ENCODE peak calls at places on chromosomes 5 and 9, in seven cellular contexts. M, A, C, S, O, R and Z are unnamed samples.

GRCh38 chr5:94551858-94552257 is 66.5 kb downstream of the KIAA0825 start:
- DNase-seq in A (no peak), M (no peak), C (no peak), R (no peak), S (no peak), O (no peak), Z (no peak)

GRCh38 chr5:122674412-122674811 is 100.5 kb upstream of the SNX2 start:
- DNase-seq in C (no peak), A (no peak), O (no peak), M (no peak), R (no peak), S (no peak), Z (no peak)

GRCh38 chr5:63154480-63155309 is 576.1 kb downstream of the LRRC70 start:
- DNase-seq in O (no peak), R (no peak), A (no peak), C (no peak), S (no peak), M (no peak), Z (no peak)

GRCh38 chr5:66826696-66827095 is 230.5 kb downstream of the MAST4 start:
- DNase-seq in C (no peak), A (no peak), O (no peak), S (no peak), M (no peak), R (no peak), Z (no peak)

GRCh38 chr5:93395891-93396465 is 185.0 kb downstream of the NR2F1-AS1 start:
- DNase-seq in O (no peak), C (no peak), R (no peak), A (no peak), S (no peak), M (no peak), Z (no peak)

GRCh38 chr9:120877276-120878034 is 467 bp upstream of the PHF19 start:
- DNase-seq in A (peak; percentile 94), C (peak; percentile 81), M (peak; percentile 69), R (peak; percentile 57), O (peak; percentile 82), S (peak; percentile 82), Z (no peak)

GRCh38 chr9:89879276-89879675 is 274.5 kb downstream of the GADD45G start:
- DNase-seq in R (no peak), C (peak; percentile 53), S (peak; percentile 34), M (no peak), A (no peak), O (no peak), Z (no peak)

GRCh38 chr9:36041491-36041890 is 4.8 kb downstream of the RECK start:
- DNase-seq in A (no peak), R (no peak), O (no peak), S (no peak), M (no peak), C (no peak), Z (no peak)

GRCh38 chr5:171478946-171479775 is 59.7 kb downstream of the FGF18 start:
- DNase-seq in R (no peak), S (no peak), M (no peak), O (no peak), A (no peak), C (no peak), Z (no peak)

GRCh38 chr5:51018423-51018822 is 352.0 kb downstream of the PARP8 start:
- DNase-seq in O (no peak), S (no peak), M (no peak), C (no peak), R (no peak), A (no peak), Z (no peak)

GRCh38 chr5:173338380-173339015 is 10.3 kb upstream of the STC2 start:
- DNase-seq in S (no peak), A (no peak), C (no peak), M (no peak), R (no peak), O (no peak), Z (no peak)

GRCh38 chr5:171861383-171861782 is 75.8 kb downstream of the SMIM23 start:
- DNase-seq in O (no peak), M (no peak), R (no peak), C (no peak), A (no peak), S (no peak), Z (no peak)

GRCh38 chr5:180291234-180291940 is 496 bp downstream of the MAPK9 start:
- DNase-seq in C (no peak), R (no peak), O (no peak), A (no peak), M (peak; percentile 38), S (peak; percentile 52), Z (no peak)

GRCh38 chr9:109903515-109904138 is 123.6 kb downstream of the PALM2AKAP2 start:
- DNase-seq in S (peak; percentile 86), O (peak; percentile 61), R (peak; percentile 30), M (peak; percentile 68), C (peak; percentile 70), A (no peak), Z (no peak)

GRCh38 chr9:70602364-70603019 is 188.0 kb upstream of the KLF9 start:
- DNase-seq in S (peak; percentile 79), A (no peak), R (peak; percentile 41), O (peak; percentile 59), C (peak; percentile 77), M (peak; percentile 56), Z (peak; percentile 34)

GRCh38 chr9:6090811-6091210 is 75.4 kb upstream of the RANBP6 start:
- DNase-seq in S (no peak), A (no peak), R (no peak), M (no peak), C (no peak), O (no peak), Z (no peak)

GRCh38 chr9:126613656-126614055 is at the start of gene LMX1B:
- DNase-seq in O (peak; percentile 77), C (no peak), M (no peak), R (no peak), A (peak; percentile 85), S (no peak), Z (no peak)

GRCh38 chr5:14394365-14394764 is 187.2 kb upstream of the OTULINL start:
- DNase-seq in A (no peak), O (no peak), C (no peak), M (no peak), R (no peak), S (no peak), Z (no peak)

GRCh38 chr5:145975361-145976066 is 39.1 kb downstream of the SH3RF2 start:
- DNase-seq in S (no peak), O (peak; percentile 51), A (no peak), C (peak; percentile 70), R (no peak), M (peak; percentile 66), Z (no peak)

GRCh38 chr5:179974946-179975712 is 67.4 kb upstream of the TBC1D9B start:
- DNase-seq in O (no peak), R (peak; percentile 1), A (peak; percentile 67), S (peak; percentile 82), C (no peak), M (peak; percentile 32), Z (no peak)

GRCh38 chr9:137044502-137045177 is 1.3 kb downstream of the NPDC1 start:
- DNase-seq in M (peak; percentile 61), O (no peak), S (no peak), C (no peak), A (peak; percentile 64), R (no peak), Z (no peak)

GRCh38 chr5:51621156-51621555 is 237.9 kb downstream of the ISL1 start:
- DNase-seq in O (no peak), A (no peak), S (no peak), C (no peak), M (no peak), R (no peak), Z (no peak)

DNA sequence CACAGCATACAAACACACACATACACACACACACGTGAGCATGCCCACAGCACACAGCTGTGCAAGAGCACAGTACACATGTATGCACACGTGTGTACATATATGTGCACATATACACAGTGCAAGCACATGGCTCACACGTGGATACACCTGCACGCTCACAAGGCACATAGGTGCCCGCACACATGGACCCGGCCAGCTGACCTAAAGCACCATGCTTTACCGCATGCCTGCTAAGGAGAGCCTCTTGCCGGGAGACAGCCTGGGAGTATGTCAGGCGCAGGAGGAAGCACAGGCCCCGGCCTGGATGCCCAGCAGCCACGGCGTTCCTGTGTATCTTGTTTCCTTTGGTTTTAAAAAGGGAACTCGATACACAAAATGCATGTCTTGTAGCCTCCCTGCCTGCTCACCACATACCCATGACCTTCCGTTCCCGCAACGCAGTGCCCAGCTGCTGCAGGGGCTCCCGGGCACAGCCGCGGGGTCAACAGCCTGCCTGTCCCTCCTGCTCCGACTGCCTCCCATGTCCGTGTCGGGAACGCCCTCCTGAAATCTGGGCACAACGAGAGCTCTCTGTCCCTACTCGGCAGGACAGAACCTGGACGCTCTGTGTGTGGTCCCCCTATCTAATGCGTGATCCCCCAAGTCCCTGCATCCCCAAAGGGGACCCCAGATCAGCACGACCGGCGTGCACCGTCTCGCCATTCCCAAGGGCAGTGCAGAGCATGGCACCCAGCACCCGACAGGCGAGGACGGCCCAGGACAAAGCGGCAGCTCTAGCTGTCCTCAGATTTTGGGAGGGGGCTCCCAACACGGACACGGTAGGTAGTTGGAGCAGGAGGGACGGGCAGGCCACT is 3.6 kb downstream of the SLC12A7 start:
- DNase-seq in C (no peak), M (no peak), S (no peak), A (peak; percentile 80), O (no peak), R (no peak), Z (no peak)
- H3K4me1 ChIP-seq in C (no peaks in the 10 kb centered on the region), M (peaks cover 18% of the 10 kb centered on the region), S (peaks cover 13% of the 10 kb centered on the region), A (peaks cover 54% of the 10 kb centered on the region), O (peaks cover 21% of the 10 kb centered on the region), R (peaks cover 67% of the 10 kb centered on the region), Z (no peaks in the 10 kb centered on the region)

DNA sequence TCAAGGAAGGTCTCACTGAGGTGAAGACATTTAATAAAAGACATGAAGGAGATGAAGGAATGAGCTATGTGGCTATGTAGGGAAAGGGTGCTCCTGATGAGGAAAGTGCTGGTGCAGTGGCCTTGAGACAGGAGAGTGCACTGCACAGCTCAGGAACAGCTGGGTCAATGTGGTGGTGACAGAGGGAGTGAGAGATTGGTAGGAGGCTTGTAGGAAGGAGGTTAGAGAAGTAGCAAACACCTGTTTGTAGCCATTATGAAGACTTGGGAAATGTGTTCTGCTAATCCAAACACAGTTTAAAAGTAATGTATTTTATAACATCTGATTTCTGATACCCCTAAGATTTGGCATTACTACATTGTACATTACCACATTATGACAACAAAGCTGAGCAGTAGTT is 115.1 kb upstream of the MTAP start:
- DNase-seq in O (no peak), C (no peak), A (no peak), S (no peak), M (no peak), R (no peak), Z (no peak)
- H3K4me1 ChIP-seq in O (no peaks in the 10 kb centered on the region), C (no peaks in the 10 kb centered on the region), A (peaks cover 3% of the 10 kb centered on the region), S (no peaks in the 10 kb centered on the region), M (peaks cover 72% of the 10 kb centered on the region), R (peaks cover 4% of the 10 kb centered on the region), Z (no peaks in the 10 kb centered on the region)

GRCh38 chr9:128067898-128068655 is at the start of gene SLC25A25:
- DNase-seq in R (peak; percentile 100), A (peak; percentile 99), S (peak; percentile 100), M (peak; percentile 100), C (peak; percentile 100), O (peak; percentile 100), Z (peak; percentile 96)
- H3K4me1 ChIP-seq in R (peaks cover 62% of the 10 kb centered on the region), A (peaks cover 65% of the 10 kb centered on the region), S (peaks cover 6% of the 10 kb centered on the region), M (peaks cover 42% of the 10 kb centered on the region), C (peaks cover 6% of the 10 kb centered on the region), O (peaks cover 33% of the 10 kb centered on the region), Z (peaks cover 30% of the 10 kb centered on the region)

DNA sequence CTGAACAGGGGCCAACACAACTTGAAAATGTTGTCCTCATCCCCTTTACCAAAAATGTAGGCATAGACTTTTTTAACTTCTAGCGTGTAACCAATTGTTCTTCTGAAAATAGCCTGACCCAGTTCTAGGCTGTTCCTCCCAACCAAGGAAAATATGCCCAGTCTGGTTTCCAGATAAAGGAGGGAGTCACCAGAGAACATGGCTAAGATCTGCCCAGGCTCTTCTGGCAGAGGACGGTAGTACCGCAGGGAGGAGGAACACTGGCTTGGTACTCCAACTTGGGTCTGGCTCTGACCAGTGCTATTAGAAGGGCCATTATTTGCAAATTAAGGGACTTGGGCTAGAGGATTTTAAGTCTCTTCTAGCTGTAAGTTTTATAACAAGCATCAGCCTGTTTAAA is 63.1 kb downstream of the GRAMD2B start:
- DNase-seq in S (no peak), A (no peak), M (no peak), C (no peak), O (no peak), R (no peak), Z (no peak)
- H3K4me1 ChIP-seq in S (no peaks in the 10 kb centered on the region), A (no peaks in the 10 kb centered on the region), M (no peaks in the 10 kb centered on the region), C (no peaks in the 10 kb centered on the region), O (no peaks in the 10 kb centered on the region), R (no peaks in the 10 kb centered on the region), Z (no peaks in the 10 kb centered on the region)